ENCODE peak calls at places on chromosomes 2 and 18, in six cellular contexts. One of them, this sample, is unnamed.

GRCh38 chr2:26784570-26785234 is 1.2 kb upstream of the CENPA start:
- DNase-seq in AG04450: no peak
- DNase-seq in IMR-90: no peak
- DNase-seq in endodermal cell: no peak
- DNase-seq in fibroblast of mammary gland: no peak
- DNase-seq in tibial nerve: no peak
- DNase-seq in this sample: no peak

GRCh38 chr2:232328038-232328435 is 50.5 kb upstream of the ALPP start:
- DNase-seq in AG04450: no peak
- DNase-seq in IMR-90: no peak
- DNase-seq in endodermal cell: peak
- DNase-seq in fibroblast of mammary gland: no peak
- DNase-seq in tibial nerve: no peak
- DNase-seq in this sample: no peak

GRCh38 chr2:109148991-109149645 is 20.1 kb downstream of the SH3RF3 start:
- DNase-seq in AG04450: no peak
- DNase-seq in IMR-90: no peak
- DNase-seq in endodermal cell: no peak
- DNase-seq in fibroblast of mammary gland: no peak
- DNase-seq in tibial nerve: no peak
- DNase-seq in this sample: no peak

GRCh38 chr2:232960862-232961261 is 52.2 kb downstream of the NGEF start:
- DNase-seq in AG04450: no peak
- DNase-seq in IMR-90: no peak
- DNase-seq in endodermal cell: no peak
- DNase-seq in fibroblast of mammary gland: no peak
- DNase-seq in tibial nerve: no peak
- DNase-seq in this sample: no peak

GRCh38 chr18:72197598-72197997 is 346.5 kb downstream of the CBLN2 start:
- DNase-seq in AG04450: no peak
- DNase-seq in IMR-90: no peak
- DNase-seq in endodermal cell: no peak
- DNase-seq in fibroblast of mammary gland: no peak
- DNase-seq in tibial nerve: no peak
- DNase-seq in this sample: no peak

GRCh38 chr2:218733615-218734021 is 23.0 kb downstream of the TTLL4 start:
- DNase-seq in AG04450: no peak
- DNase-seq in IMR-90: peak
- DNase-seq in endodermal cell: no peak
- DNase-seq in fibroblast of mammary gland: peak
- DNase-seq in tibial nerve: no peak
- DNase-seq in this sample: peak

GRCh38 chr2:205614965-205615364 is 67.3 kb upstream of the NRP2 start:
- DNase-seq in AG04450: no peak
- DNase-seq in IMR-90: no peak
- DNase-seq in endodermal cell: no peak
- DNase-seq in fibroblast of mammary gland: no peak
- DNase-seq in tibial nerve: no peak
- DNase-seq in this sample: no peak

GRCh38 chr2:13662055-13662454 is 945.3 kb downstream of the TRIB2 start:
- DNase-seq in AG04450: no peak
- DNase-seq in IMR-90: peak
- DNase-seq in endodermal cell: no peak
- DNase-seq in fibroblast of mammary gland: peak
- DNase-seq in tibial nerve: no peak
- DNase-seq in this sample: peak

GRCh38 chr2:173159794-173160463 is 84.3 kb downstream of the MAP3K20 start:
- DNase-seq in AG04450: peak
- DNase-seq in IMR-90: peak
- DNase-seq in endodermal cell: peak
- DNase-seq in fibroblast of mammary gland: peak
- DNase-seq in tibial nerve: peak
- DNase-seq in this sample: peak

GRCh38 chr2:68396093-68396492 is 31.0 kb downstream of the PLEK start:
- DNase-seq in AG04450: no peak
- DNase-seq in IMR-90: no peak
- DNase-seq in endodermal cell: no peak
- DNase-seq in fibroblast of mammary gland: no peak
- DNase-seq in tibial nerve: no peak
- DNase-seq in this sample: no peak

GRCh38 chr2:96895032-96895708 is 25.3 kb upstream of the SEMA4C start:
- DNase-seq in AG04450: no peak
- DNase-seq in IMR-90: no peak
- DNase-seq in endodermal cell: no peak
- DNase-seq in fibroblast of mammary gland: no peak
- DNase-seq in tibial nerve: no peak
- DNase-seq in this sample: no peak

GRCh38 chr18:61286867-61287266 is 46.4 kb upstream of the CDH20 start:
- DNase-seq in AG04450: no peak
- DNase-seq in IMR-90: no peak
- DNase-seq in endodermal cell: no peak
- DNase-seq in fibroblast of mammary gland: no peak
- DNase-seq in tibial nerve: no peak
- DNase-seq in this sample: no peak

GRCh38 chr2:136750065-136750464 is 15.3 kb upstream of the THSD7B start:
- DNase-seq in AG04450: no peak
- DNase-seq in IMR-90: no peak
- DNase-seq in endodermal cell: no peak
- DNase-seq in fibroblast of mammary gland: no peak
- DNase-seq in tibial nerve: no peak
- DNase-seq in this sample: no peak

GRCh38 chr2:240585681-240586197 is 795 bp upstream of the CAPN10 start:
- DNase-seq in AG04450: no peak
- DNase-seq in IMR-90: no peak
- DNase-seq in endodermal cell: no peak
- DNase-seq in fibroblast of mammary gland: no peak
- DNase-seq in tibial nerve: no peak
- DNase-seq in this sample: no peak

GRCh38 chr18:59950215-59950944 is 50.6 kb downstream of the PMAIP1 start:
- DNase-seq in AG04450: no peak
- DNase-seq in IMR-90: peak
- DNase-seq in endodermal cell: no peak
- DNase-seq in fibroblast of mammary gland: peak
- DNase-seq in tibial nerve: no peak
- DNase-seq in this sample: no peak

GRCh38 chr2:113164234-113164929 is 9.4 kb upstream of the PSD4 start:
- DNase-seq in AG04450: no peak
- DNase-seq in IMR-90: no peak
- DNase-seq in endodermal cell: no peak
- DNase-seq in fibroblast of mammary gland: no peak
- DNase-seq in tibial nerve: no peak
- DNase-seq in this sample: no peak

GRCh38 chr2:55874338-55874737 is 49.2 kb downstream of the EFEMP1 start:
- DNase-seq in AG04450: no peak
- DNase-seq in IMR-90: no peak
- DNase-seq in endodermal cell: no peak
- DNase-seq in fibroblast of mammary gland: no peak
- DNase-seq in tibial nerve: no peak
- DNase-seq in this sample: no peak

GRCh38 chr2:235568431-235568830 is 74.6 kb downstream of the AGAP1 start:
- DNase-seq in AG04450: no peak
- DNase-seq in IMR-90: no peak
- DNase-seq in endodermal cell: no peak
- DNase-seq in fibroblast of mammary gland: no peak
- DNase-seq in tibial nerve: no peak
- DNase-seq in this sample: no peak

GRCh38 chr2:46650556-46651001 is 171.2 kb downstream of the TMEM247 start:
- DNase-seq in AG04450: peak
- DNase-seq in IMR-90: peak
- DNase-seq in endodermal cell: peak
- DNase-seq in fibroblast of mammary gland: peak
- DNase-seq in tibial nerve: peak
- DNase-seq in this sample: peak

GRCh38 chr2:148622390-148622789 is 22.2 kb upstream of the EPC2 start:
- DNase-seq in AG04450: no peak
- DNase-seq in IMR-90: no peak
- DNase-seq in endodermal cell: no peak
- DNase-seq in fibroblast of mammary gland: no peak
- DNase-seq in tibial nerve: no peak
- DNase-seq in this sample: no peak

GRCh38 chr2:71619230-71619741 is 165.9 kb downstream of the DYSF start:
- DNase-seq in AG04450: no peak
- DNase-seq in IMR-90: no peak
- DNase-seq in endodermal cell: no peak
- DNase-seq in fibroblast of mammary gland: no peak
- DNase-seq in tibial nerve: no peak
- DNase-seq in this sample: no peak

GRCh38 chr2:151032741-151033152 is 228.9 kb downstream of the RBM43 start:
- DNase-seq in AG04450: peak
- DNase-seq in IMR-90: peak
- DNase-seq in endodermal cell: no peak
- DNase-seq in fibroblast of mammary gland: peak
- DNase-seq in tibial nerve: no peak
- DNase-seq in this sample: peak

GRCh38 chr2:30232027-30232800 is 880 bp downstream of the LBH start:
- DNase-seq in AG04450: no peak
- DNase-seq in IMR-90: peak
- DNase-seq in endodermal cell: peak
- DNase-seq in fibroblast of mammary gland: no peak
- DNase-seq in tibial nerve: no peak
- DNase-seq in this sample: no peak

GRCh38 chr18:70931942-70932814 is 643.3 kb downstream of the SOCS6 start:
- DNase-seq in AG04450: no peak
- DNase-seq in IMR-90: peak
- DNase-seq in endodermal cell: no peak
- DNase-seq in fibroblast of mammary gland: peak
- DNase-seq in tibial nerve: no peak
- DNase-seq in this sample: peak

GRCh38 chr2:194103941-194104655 is 1552.9 kb upstream of the SLC39A10 start:
- DNase-seq in AG04450: no peak
- DNase-seq in IMR-90: no peak
- DNase-seq in endodermal cell: no peak
- DNase-seq in fibroblast of mammary gland: peak
- DNase-seq in tibial nerve: no peak
- DNase-seq in this sample: no peak

GRCh38 chr2:143254108-143254507 is 124.9 kb downstream of the ARHGAP15 start:
- DNase-seq in AG04450: no peak
- DNase-seq in IMR-90: no peak
- DNase-seq in endodermal cell: no peak
- DNase-seq in fibroblast of mammary gland: no peak
- DNase-seq in tibial nerve: no peak
- DNase-seq in this sample: no peak

DNA sequence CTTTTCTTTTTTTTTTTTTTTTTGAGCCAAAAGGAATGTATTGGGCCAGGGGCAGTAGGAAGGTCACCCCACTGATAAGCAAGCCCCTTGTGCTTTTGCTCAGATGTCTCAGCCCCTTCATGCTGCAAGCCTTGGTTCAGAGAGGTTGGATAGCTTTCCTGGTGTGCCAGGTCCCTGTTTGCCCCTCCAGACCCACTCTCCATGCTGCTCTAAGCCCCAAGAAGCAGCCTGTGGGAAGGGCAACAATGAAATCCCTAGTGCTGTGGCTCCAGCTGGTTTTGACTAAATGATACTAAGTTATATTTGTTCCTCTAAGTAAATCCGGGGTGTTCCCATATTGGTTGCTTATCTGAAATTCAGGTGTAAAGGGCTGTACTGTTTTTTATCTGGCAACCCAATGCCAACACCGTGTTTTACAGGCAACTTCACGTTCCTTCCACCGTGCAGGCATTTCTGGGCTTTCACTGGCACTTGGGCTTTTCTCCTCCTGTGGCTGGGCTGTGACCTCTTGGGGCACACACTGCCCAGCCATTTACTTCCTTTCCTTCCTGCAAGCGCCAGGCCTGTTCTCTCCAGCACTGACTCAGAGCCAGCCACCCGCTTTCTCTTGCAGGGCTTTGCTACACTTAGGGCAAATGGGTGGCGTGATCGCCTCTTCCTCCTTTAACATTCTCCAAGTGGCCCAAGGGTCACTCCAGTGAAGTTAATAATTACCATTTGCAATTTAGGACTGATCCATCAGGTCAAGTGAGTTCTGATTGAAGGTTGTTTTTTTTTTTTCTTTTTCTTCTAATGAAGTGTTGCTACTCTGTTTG is 21.6 kb downstream of the MERTK start:
- DNase-seq in AG04450: no peak
- DNase-seq in IMR-90: no peak
- DNase-seq in endodermal cell: peak
- DNase-seq in fibroblast of mammary gland: peak
- DNase-seq in tibial nerve: no peak
- DNase-seq in this sample: peak
- TF ChIP-seq CTCF in AG04450: no peak
- TF ChIP-seq CTCF in IMR-90: no peak
- TF ChIP-seq CTCF in endodermal cell: no peak
- TF ChIP-seq CTCF in fibroblast of mammary gland: no peak
- TF ChIP-seq CTCF in tibial nerve: no peak
- TF ChIP-seq CTCF in this sample: no peak

GRCh38 chr2:181607629-181608627 is 49.0 kb downstream of the CERKL start:
- DNase-seq in AG04450: no peak
- DNase-seq in IMR-90: no peak
- DNase-seq in endodermal cell: no peak
- DNase-seq in fibroblast of mammary gland: no peak
- DNase-seq in tibial nerve: no peak
- DNase-seq in this sample: no peak
- TF ChIP-seq CTCF in AG04450: no peak
- TF ChIP-seq CTCF in IMR-90: no peak
- TF ChIP-seq CTCF in endodermal cell: no peak
- TF ChIP-seq CTCF in fibroblast of mammary gland: no peak
- TF ChIP-seq CTCF in tibial nerve: no peak
- TF ChIP-seq CTCF in this sample: no peak

GRCh38 chr2:214489181-214489580 is 78.3 kb downstream of the VWC2L start:
- DNase-seq in AG04450: no peak
- DNase-seq in IMR-90: no peak
- DNase-seq in endodermal cell: no peak
- DNase-seq in fibroblast of mammary gland: no peak
- DNase-seq in tibial nerve: no peak
- DNase-seq in this sample: no peak
- TF ChIP-seq CTCF in AG04450: no peak
- TF ChIP-seq CTCF in IMR-90: no peak
- TF ChIP-seq CTCF in endodermal cell: peak
- TF ChIP-seq CTCF in fibroblast of mammary gland: no peak
- TF ChIP-seq CTCF in tibial nerve: no peak
- TF ChIP-seq CTCF in this sample: peak

DNA sequence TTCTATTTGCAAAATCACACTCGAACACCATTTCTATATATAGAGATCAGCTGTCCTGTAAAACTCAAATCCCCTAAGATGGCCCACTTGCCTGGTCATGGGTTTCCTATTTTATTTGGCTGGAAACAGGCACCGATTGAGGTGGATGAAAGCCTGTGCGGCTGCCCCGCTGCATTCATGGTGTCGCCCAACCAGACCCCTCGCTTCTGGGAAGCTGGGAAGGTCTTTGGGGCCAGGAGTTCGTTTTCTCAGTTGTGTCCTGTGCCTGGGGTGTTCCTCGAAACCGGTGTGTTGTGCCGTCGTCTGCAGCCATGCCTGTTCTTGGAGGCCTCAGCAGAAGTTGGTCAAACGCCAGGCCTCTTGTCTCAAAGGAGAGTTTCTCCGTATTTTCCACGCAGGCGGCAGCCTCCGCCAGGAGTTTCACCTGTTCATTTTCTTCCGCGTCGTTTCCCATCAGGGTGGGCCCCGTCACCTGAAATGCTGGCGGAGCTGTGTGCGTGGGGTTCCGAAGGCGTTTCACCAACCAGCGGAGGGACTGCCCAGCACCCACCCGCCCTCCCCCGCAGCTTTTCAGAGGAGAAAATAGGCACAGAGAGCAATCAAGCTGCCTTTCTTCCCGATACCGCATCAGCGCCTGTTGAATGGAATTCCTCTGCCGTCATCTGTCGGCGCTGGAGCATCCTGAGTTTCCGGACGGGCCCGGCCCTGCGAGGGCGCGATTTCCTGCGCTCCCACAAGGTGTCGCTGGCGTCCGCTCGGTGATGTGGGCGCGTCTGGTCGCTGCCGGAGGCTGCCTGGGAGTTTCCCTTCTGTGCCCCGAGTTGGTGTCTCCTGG is 17.1 kb upstream of the NFATC1 start:
- DNase-seq in AG04450: no peak
- DNase-seq in IMR-90: peak
- DNase-seq in endodermal cell: peak
- DNase-seq in fibroblast of mammary gland: peak
- DNase-seq in tibial nerve: no peak
- DNase-seq in this sample: peak
- TF ChIP-seq CTCF in AG04450: peak
- TF ChIP-seq CTCF in IMR-90: peak
- TF ChIP-seq CTCF in endodermal cell: peak
- TF ChIP-seq CTCF in fibroblast of mammary gland: peak
- TF ChIP-seq CTCF in tibial nerve: peak
- TF ChIP-seq CTCF in this sample: peak